ENCODE peak calls at places on chromosomes 16 and 17, in ten cellular contexts. A is CD8-positive, alpha-beta memory T cell; M is heart right ventricle; U is sigmoid colon; S is PC-3; L is right cardiac atrium; C is stomach; O is effector memory CD4-positive, alpha-beta T cell; K is fibroblast of lung; B is iPS DF 6.9. E is an unnamed sample. For H3K4me1, the result is how much of the 10 kb centered on the place peaks cover.

GRCh38 chr17:64103751-64104364 is 26.1 kb downstream of the ERN1 start:
- DNase-seq in O (no peak), K (peak), L (no peak), M (no peak), A (no peak), B (no peak), C (no peak), S (peak), U (no peak), E (no peak)

GRCh38 chr17:2337152-2337810 is at the start of gene SGSM2:
- DNase-seq in B (no peak), L (peak), O (peak), U (peak), A (peak), K (peak), M (peak), S (peak), C (peak), E (peak)

GRCh38 chr16:354286-354881 is 1.9 kb upstream of the AXIN1 start:
- DNase-seq in S (no peak), K (no peak), U (peak), C (no peak), M (peak), L (peak), A (no peak), O (no peak), B (no peak), E (no peak)

GRCh38 chr16:57667526-57668258 is 414 bp upstream of the ADGRG3 start:
- DNase-seq in C (peak), A (no peak), M (no peak), B (no peak), O (no peak), S (no peak), L (peak), U (no peak), K (no peak), E (no peak)

GRCh38 chr16:14600164-14600563 is 29.9 kb downstream of the PARN start:
- DNase-seq in K (peak), B (no peak), C (no peak), A (no peak), O (no peak), S (peak), M (no peak), U (no peak), L (no peak), E (peak)

GRCh38 chr17:17508641-17509591 is 12.7 kb upstream of the RASD1 start:
- DNase-seq in S (no peak), O (no peak), U (no peak), L (peak), C (no peak), M (no peak), K (no peak), A (no peak), B (no peak), E (no peak)

GRCh38 chr17:10804546-10804945 is 647 bp upstream of the TMEM238L start:
- DNase-seq in O (no peak), K (no peak), L (no peak), C (no peak), M (no peak), U (no peak), S (no peak), A (no peak), B (no peak), E (no peak)

GRCh38 chr17:74493381-74493833 is 27.0 kb downstream of the CD300A start:
- DNase-seq in S (peak), K (peak), C (peak), L (peak), O (peak), M (peak), U (peak), A (peak), B (peak), E (peak)

GRCh38 chr16:78689031-78689430 is 589.6 kb downstream of the WWOX start:
- DNase-seq in U (no peak), S (no peak), B (no peak), O (no peak), C (no peak), K (no peak), M (no peak), A (no peak), L (no peak), E (no peak)

GRCh38 chr16:77297996-77298637 is 98.9 kb downstream of the SYCE1L start:
- DNase-seq in A (no peak), C (no peak), K (peak), U (no peak), O (no peak), L (no peak), M (no peak), B (no peak), S (peak), E (no peak)

GRCh38 chr17:77315010-77315409 is 174.2 kb downstream of the SEC14L1 start:
- DNase-seq in K (no peak), M (no peak), C (no peak), L (no peak), A (no peak), U (peak), O (no peak), B (no peak), S (no peak), E (no peak)

GRCh38 chr17:66276328-66276937 is 26.0 kb upstream of the PRKCA start:
- DNase-seq in B (no peak), K (peak), S (no peak), O (no peak), M (no peak), A (no peak), C (no peak), U (no peak), L (no peak), E (no peak)

GRCh38 chr16:83882118-83882879 is 16.6 kb upstream of the MLYCD start:
- DNase-seq in M (peak), A (no peak), L (no peak), C (no peak), U (no peak), B (no peak), O (no peak), S (no peak), K (no peak), E (no peak)

GRCh38 chr16:21166561-21166961 is 8.1 kb downstream of the LDAF1 start:
- DNase-seq in M (no peak), A (no peak), B (no peak), L (no peak), K (peak), C (no peak), U (no peak), S (peak), O (no peak), E (no peak)

GRCh38 chr17:79217473-79218135 is 143.0 kb downstream of the ENGASE start:
- DNase-seq in U (no peak), O (no peak), A (no peak), K (no peak), B (no peak), C (no peak), L (no peak), S (no peak), M (no peak), E (no peak)

GRCh38 chr16:84504420-84505248 is at the start of gene MEAK7:
- DNase-seq in A (peak), S (peak), K (peak), M (peak), U (peak), O (peak), L (peak), B (peak), C (peak), E (peak)

GRCh38 chr16:10678655-10679054 is 16.1 kb downstream of the TEKT5 start:
- DNase-seq in K (no peak), U (no peak), M (no peak), S (no peak), L (no peak), O (no peak), A (no peak), C (no peak), B (no peak), E (no peak)

DNA sequence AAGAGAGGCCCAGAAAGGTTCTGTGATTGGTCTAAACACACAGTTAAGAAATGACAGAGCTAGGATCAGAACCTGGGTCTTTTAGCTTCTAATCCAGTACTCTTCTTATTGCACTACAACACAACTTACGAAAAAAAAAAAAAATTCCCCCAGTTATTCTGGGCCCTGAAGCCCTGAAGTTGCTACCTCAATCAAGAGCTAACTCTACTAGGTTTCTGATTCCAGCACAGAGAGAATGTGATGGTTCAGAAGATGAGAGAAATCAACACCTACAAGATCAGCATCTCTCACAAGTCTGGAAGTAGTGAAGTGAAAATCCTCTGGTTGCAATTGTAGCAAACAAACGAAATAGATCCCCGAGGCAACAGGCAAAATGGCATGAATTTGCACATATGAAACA is 37.3 kb downstream of the GRB7 start:
- DNase-seq in U (no peak), O (no peak), C (no peak), K (no peak), S (no peak), L (no peak), B (no peak), A (no peak), M (no peak), E (no peak)
- H3K4me3 ChIP-seq in U (no peak), O (peak), C (no peak), K (no peak), S (no peak), L (no peak), B (no peak), A (peak), M (no peak), E (peak)

GRCh38 chr16:85615014-85615851 is 2.1 kb downstream of the GSE1 start:
- DNase-seq in C (peak), M (peak), A (peak), U (no peak), L (peak), O (no peak), S (peak), K (no peak), B (no peak), E (no peak)

GRCh38 chr16:85615852-85616607 is 2.9 kb downstream of the GSE1 start:
- DNase-seq in S (peak), K (peak), C (peak), O (peak), B (no peak), A (peak), M (peak), U (peak), L (peak), E (peak)

GRCh38 chr16:85612801-85613608 is at the start of gene GSE1:
- DNase-seq in C (peak), U (peak), O (peak), B (peak), A (peak), K (peak), L (peak), M (peak), S (peak), E (peak)

GRCh38 chr16:85613609-85614337 is 651 bp downstream of the GSE1 start:
- DNase-seq in M (peak), C (peak), A (no peak), S (peak), L (peak), O (no peak), B (no peak), U (peak), K (peak), E (peak)

GRCh38 chr16:85614338-85615013 is 1.4 kb downstream of the GSE1 start:
- DNase-seq in L (peak), B (no peak), K (no peak), S (no peak), O (no peak), C (no peak), M (no peak), U (no peak), A (no peak), E (no peak)
- H3K4me1 ChIP-seq in L (under half), B (under half), K (under half), S (under half), O (half or more), C (half or more), M (under half), U (half or more), A (under half), E (under half)

GRCh38 chr17:20954794-20955193 is 88.0 kb downstream of the USP22 start:
- DNase-seq in S (peak), M (no peak), K (no peak), C (no peak), B (no peak), O (no peak), A (no peak), U (no peak), L (no peak), E (no peak)
- H3K27ac ChIP-seq in S (peak), M (peak), K (no peak), C (peak), B (no peak), O (no peak), A (no peak), U (peak), L (no peak), E (no peak)

GRCh38 chr16:28937222-28937876 is 5.6 kb downstream of the CD19 start:
- DNase-seq in L (no peak), U (no peak), C (no peak), O (no peak), M (no peak), B (no peak), S (no peak), K (no peak), A (no peak), E (no peak)

GRCh38 chr16:28935333-28935732 is 3.6 kb downstream of the CD19 start:
- DNase-seq in A (no peak), S (no peak), C (no peak), K (no peak), U (no peak), L (no peak), M (no peak), B (no peak), O (no peak), E (no peak)

GRCh38 chr16:28935924-28936783 is 4.4 kb downstream of the CD19 start:
- DNase-seq in O (peak), A (peak), K (peak), B (peak), C (peak), U (peak), S (peak), L (peak), M (peak), E (peak)

GRCh38 chr16:28938721-28939120 is 7.0 kb downstream of the CD19 start:
- DNase-seq in S (no peak), B (no peak), C (no peak), K (no peak), A (no peak), M (no peak), L (no peak), U (no peak), O (no peak), E (no peak)

DNA sequence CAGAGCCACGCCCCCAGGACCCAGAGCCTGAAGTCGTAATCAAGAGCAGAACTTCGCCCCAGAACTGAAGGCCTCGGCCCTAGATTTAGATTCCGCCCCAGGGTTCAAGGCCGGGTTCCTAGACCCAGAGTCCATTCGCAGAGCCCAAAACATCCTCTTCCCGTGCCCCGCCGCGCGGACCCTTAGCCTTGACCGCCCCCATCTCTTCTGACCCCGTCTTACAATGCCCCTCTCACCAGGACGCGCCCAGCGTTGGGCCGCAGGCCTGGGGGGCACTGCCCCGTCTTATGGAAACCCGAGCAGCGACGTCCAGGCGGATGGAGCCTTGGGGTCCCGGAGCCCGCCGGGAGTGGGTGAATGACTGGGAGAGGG is 5.0 kb downstream of the CD19 start:
- DNase-seq in K (no peak), S (no peak), A (no peak), C (no peak), L (no peak), U (no peak), M (no peak), B (no peak), O (no peak), E (no peak)
- H3K4me3 ChIP-seq in K (no peak), S (no peak), A (no peak), C (peak), L (no peak), U (peak), M (no peak), B (no peak), O (no peak), E (peak)

DNA sequence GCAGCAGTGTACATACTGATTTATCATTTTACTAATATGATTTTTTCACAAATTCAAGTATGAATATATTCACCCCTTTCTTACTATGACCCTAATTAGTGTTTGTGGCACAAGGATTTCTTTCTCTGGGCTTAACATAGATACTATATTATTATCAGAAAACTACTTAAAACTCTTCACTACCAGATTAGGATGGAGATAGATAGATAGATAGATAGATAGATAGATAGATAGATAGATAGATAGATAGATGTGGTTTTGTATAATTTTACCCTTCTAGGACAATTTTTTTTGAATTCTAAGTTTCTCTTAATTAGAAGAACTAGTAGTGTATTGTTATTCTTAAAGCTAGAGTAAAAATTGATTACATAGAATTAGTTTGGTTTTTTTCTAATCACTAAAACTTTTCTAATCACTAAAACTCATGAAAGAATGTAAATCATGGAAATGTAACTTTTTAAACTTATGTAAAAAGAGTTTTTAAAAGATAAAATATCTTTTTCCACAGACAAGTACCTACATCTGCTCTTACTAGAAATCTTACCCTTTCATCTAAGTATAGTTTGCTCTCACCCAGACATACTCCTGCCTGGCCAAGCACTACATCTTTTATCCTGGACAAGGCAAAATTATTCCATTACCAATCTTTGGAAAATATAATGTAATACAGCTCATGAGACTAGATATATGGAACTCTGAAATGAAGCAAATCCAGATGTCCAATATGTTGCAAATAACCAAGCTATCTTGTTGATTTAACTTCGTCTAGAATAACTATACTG is 49.8 kb downstream of the VMP1 start:
- DNase-seq in O (no peak), B (no peak), A (no peak), C (no peak), S (no peak), K (no peak), L (no peak), U (no peak), M (no peak), E (no peak)
- H3K4me1 ChIP-seq in O (under half), B (under half), A (under half), C (under half), S (half or more), K (under half), L (under half), U (half or more), M (under half), E (under half)

GRCh38 chr17:81492706-81493105 is 19.9 kb downstream of the ACTG1 start:
- DNase-seq in M (peak), K (no peak), O (no peak), C (no peak), S (no peak), A (no peak), L (no peak), B (no peak), U (no peak), E (no peak)
- H3K27ac ChIP-seq in M (no peak), K (no peak), O (no peak), C (no peak), S (no peak), A (no peak), L (no peak), B (no peak), U (no peak), E (no peak)

DNA sequence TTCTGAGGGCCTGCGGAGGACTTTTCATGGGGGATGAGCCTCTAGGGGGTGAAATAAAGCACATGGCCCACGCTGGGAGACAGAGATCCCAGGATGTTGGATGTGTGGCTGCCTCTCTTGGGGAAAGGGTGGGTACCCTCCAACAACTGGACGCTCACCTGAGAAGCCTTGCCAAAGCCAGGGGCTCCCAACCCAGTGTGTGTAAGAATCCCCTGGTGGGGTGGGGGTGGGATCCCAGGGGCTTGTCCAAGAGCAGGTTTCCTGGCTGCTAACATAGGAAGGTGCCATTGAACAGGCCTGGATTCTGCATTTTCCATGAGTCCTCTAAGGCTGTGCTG is 587 bp downstream of the SNX20 start:
- DNase-seq in M (no peak), C (no peak), S (no peak), B (no peak), L (no peak), U (no peak), O (no peak), K (no peak), A (no peak), E (no peak)
- H3K4me3 ChIP-seq in M (no peak), C (peak), S (no peak), B (no peak), L (peak), U (peak), O (peak), K (no peak), A (peak), E (peak)

GRCh38 chr17:28974451-28974850 is 23.1 kb upstream of the PHF12 start:
- DNase-seq in S (no peak), O (no peak), B (no peak), A (no peak), K (no peak), L (peak), U (no peak), C (no peak), M (peak), E (no peak)

GRCh38 chr17:28975634-28976033 is 24.3 kb upstream of the PHF12 start:
- DNase-seq in O (no peak), A (no peak), U (no peak), S (no peak), K (no peak), M (no peak), C (no peak), B (no peak), L (peak), E (no peak)

GRCh38 chr17:28973414-28973813 is 22.1 kb upstream of the PHF12 start:
- DNase-seq in U (no peak), C (no peak), A (no peak), O (no peak), M (peak), L (peak), S (no peak), K (peak), B (no peak), E (no peak)

GRCh38 chr17:28972437-28972836 is 21.1 kb upstream of the PHF12 start:
- DNase-seq in S (no peak), C (no peak), M (no peak), A (no peak), K (peak), O (no peak), L (peak), U (no peak), B (no peak), E (no peak)

DNA sequence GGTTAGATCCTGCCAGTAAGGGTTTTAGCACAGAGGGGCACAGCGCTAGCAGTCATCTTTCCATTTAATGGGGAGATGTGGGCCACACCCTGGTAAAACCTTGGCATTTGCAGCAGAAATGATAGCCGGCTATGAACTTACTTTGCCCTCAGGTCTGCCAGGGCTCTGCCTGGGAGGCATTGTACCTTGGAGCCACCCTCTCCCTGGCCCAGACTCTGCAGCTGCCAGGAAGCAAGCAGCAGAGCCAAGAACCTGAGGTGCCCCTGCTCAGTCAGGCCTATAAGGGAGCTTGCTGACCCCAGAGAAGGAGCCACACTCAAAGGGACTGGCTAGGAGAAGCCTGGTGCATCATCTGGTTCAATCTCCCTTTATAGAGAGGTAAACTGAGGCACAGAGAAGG is 23.7 kb upstream of the PHF12 start:
- DNase-seq in L (peak), S (no peak), K (no peak), O (no peak), C (no peak), A (no peak), B (no peak), U (no peak), M (no peak), E (no peak)
- H3K4me1 ChIP-seq in L (under half), S (under half), K (under half), O (under half), C (under half), A (under half), B (under half), U (under half), M (under half), E (under half)